ENCODE peak calls at places on chromosomes 6 and 20, in six cellular contexts. T is stomach, H is adrenal gland, R is HepG2, Y is gastrocnemius medialis, U is A549. E is an unnamed sample.

GRCh38 chr6:4568138-4568537 is 208.1 kb upstream of the CDYL start:
- DNase-seq in Y (no peak), U (no peak), R (no peak), H (no peak), T (no peak), E (no peak)

GRCh38 chr20:45629496-45630100 is at the start of gene WFDC10A:
- DNase-seq in T (peak; percentile 44), Y (no peak), H (peak; percentile 46), R (peak; percentile 38), U (peak; percentile 62), E (no peak)

GRCh38 chr6:121516331-121516730 is 80.9 kb downstream of the GJA1 start:
- DNase-seq in U (no peak), Y (no peak), H (no peak), R (no peak), T (no peak), E (no peak)

GRCh38 chr20:40493071-40493470 is 196.0 kb downstream of the MAFB start:
- DNase-seq in U (no peak), Y (peak; percentile 33), T (peak; percentile 32), H (peak; percentile 70), R (no peak), E (no peak)

GRCh38 chr6:118652051-118652699 is 784 bp upstream of the CEP85L start:
- DNase-seq in T (no peak), R (no peak), U (no peak), Y (no peak), H (no peak), E (no peak)

GRCh38 chr6:154668156-154668555 is 65.1 kb upstream of the SCAF8 start:
- DNase-seq in H (no peak), U (no peak), Y (no peak), T (no peak), R (no peak), E (no peak)

GRCh38 chr20:17958326-17959256 is 10.0 kb downstream of the SNX5 start:
- DNase-seq in H (no peak), U (no peak), T (no peak), R (peak; percentile 88), Y (no peak), E (no peak)

GRCh38 chr6:151389640-151390275 is 1.6 kb downstream of the ZBTB2 start:
- DNase-seq in T (peak; percentile 59), R (peak; percentile 64), H (peak; percentile 71), Y (peak; percentile 60), U (peak; percentile 13), E (no peak)

GRCh38 chr20:36145877-36146707 is 8.4 kb upstream of the EPB41L1 start:
- DNase-seq in R (no peak), Y (peak; percentile 70), H (peak; percentile 63), U (no peak), T (peak; percentile 67), E (no peak)

GRCh38 chr20:31587545-31588389 is 17.3 kb upstream of the ID1 start:
- DNase-seq in Y (no peak), U (no peak), H (no peak), T (peak; percentile 57), R (no peak), E (peak; percentile 85)

GRCh38 chr20:1122388-1123315 is 4.2 kb downstream of the PSMF1 start:
- DNase-seq in H (peak; percentile 42), Y (peak; percentile 55), R (peak; percentile 99), U (no peak), T (peak; percentile 64), E (no peak)

GRCh38 chr20:60242836-60243520 is 284.8 kb downstream of the CDH26 start:
- DNase-seq in U (no peak), H (no peak), Y (no peak), R (no peak), T (no peak), E (no peak)

GRCh38 chr6:5995705-5996686 is 10.7 kb downstream of the NRN1 start:
- DNase-seq in R (peak; percentile 39), Y (no peak), H (peak; percentile 72), T (no peak), U (no peak), E (peak; percentile 87)

GRCh38 chr6:4961322-4962168 is 42.3 kb downstream of the RPP40 start:
- DNase-seq in U (no peak), T (no peak), R (no peak), Y (no peak), H (no peak), E (no peak)

GRCh38 chr6:70884074-70884983 is 72.5 kb downstream of the B3GAT2 start:
- DNase-seq in H (peak; percentile 78), T (peak; percentile 62), R (peak; percentile 59), Y (peak; percentile 39), U (peak; percentile 57), E (peak; percentile 82)

GRCh38 chr6:40722553-40723258 is 135.5 kb upstream of the LRFN2 start:
- DNase-seq in U (no peak), H (no peak), Y (no peak), R (peak; percentile 19), T (no peak), E (no peak)

GRCh38 chr20:52630138-52630537 is 342.0 kb upstream of the TSHZ2 start:
- DNase-seq in U (no peak), H (no peak), Y (no peak), T (no peak), R (no peak), E (no peak)

GRCh38 chr6:111658445-111659154 is 52.9 kb upstream of the TRAF3IP2 start:
- DNase-seq in Y (no peak), R (no peak), H (no peak), T (no peak), U (no peak), E (no peak)

GRCh38 chr6:111662192-111662793 is 56.6 kb upstream of the TRAF3IP2 start:
- DNase-seq in Y (no peak), T (no peak), H (no peak), R (no peak), U (no peak), E (no peak)

GRCh38 chr6:111662794-111663231 is 57.1 kb upstream of the TRAF3IP2 start:
- DNase-seq in Y (no peak), U (no peak), R (no peak), H (no peak), T (no peak), E (no peak)

GRCh38 chr6:111661541-111662041 is 55.9 kb upstream of the TRAF3IP2 start:
- DNase-seq in R (no peak), H (no peak), U (no peak), Y (peak; percentile 75), T (peak; percentile 60), E (no peak)

DNA sequence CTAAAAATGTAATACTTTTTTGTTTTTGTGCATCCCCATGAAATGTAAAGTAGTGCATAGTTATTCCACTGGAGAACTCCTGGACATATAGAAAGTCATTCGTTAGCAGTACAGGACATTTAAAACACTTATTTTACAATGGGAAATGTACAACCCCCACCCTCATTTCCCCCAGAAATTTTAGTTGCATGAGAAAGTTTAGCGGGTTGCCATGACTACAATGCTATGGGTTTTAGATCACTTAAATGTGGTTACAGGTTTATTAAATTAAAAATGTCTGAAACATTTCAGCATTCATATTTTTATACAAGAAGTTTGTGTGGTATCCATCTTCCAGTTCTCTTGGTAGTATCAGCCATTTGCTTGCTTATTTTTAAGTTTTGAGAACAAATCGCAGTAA is 54.9 kb upstream of the TRAF3IP2 start:
- DNase-seq in R (no peak), Y (no peak), H (no peak), U (no peak), T (no peak), E (no peak)
- H3K4me1 ChIP-seq in R (peaks cover 23% of the 10 kb centered on the region), Y (peaks cover 50% of the 10 kb centered on the region), H (no peaks in the 10 kb centered on the region), U (peaks cover 20% of the 10 kb centered on the region), T (peaks cover 52% of the 10 kb centered on the region), E (peaks cover 24% of the 10 kb centered on the region)

DNA sequence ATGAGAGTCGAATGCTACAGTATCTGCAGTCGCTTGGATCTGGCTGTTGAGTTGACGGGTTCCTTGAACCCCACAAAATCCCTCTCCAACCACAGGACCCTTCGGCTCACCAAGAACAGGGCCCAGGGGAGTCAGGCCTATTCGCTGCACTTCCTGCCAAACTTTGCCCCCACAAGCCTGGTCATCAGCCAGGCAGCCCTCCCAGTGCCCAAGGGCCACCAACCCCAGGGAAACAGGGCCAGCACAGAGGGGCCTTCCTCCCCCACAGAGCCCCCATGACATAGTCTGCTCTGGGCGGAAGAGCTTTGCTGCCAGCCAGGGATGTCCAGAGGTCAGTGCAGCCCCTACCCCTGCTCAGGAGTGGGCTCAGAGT is 34.5 kb upstream of the MRGBP start:
- DNase-seq in Y (no peak), U (no peak), T (no peak), R (no peak), H (no peak), E (peak; percentile 51)
- TF ChIP-seq POLR2A in Y (no peak), U (no peak), T (no peak), R (no peak), H (no peak), E (no peak)

GRCh38 chr6:11769816-11770545 is 8.6 kb downstream of the ADTRP start:
- DNase-seq in R (no peak), H (no peak), Y (no peak), U (no peak), T (no peak), E (no peak)
- H3K4me1 ChIP-seq in R (no peaks in the 10 kb centered on the region), H (peaks cover 5% of the 10 kb centered on the region), Y (peaks cover 3% of the 10 kb centered on the region), U (peaks cover 65% of the 10 kb centered on the region), T (peaks cover 47% of the 10 kb centered on the region), E (peaks cover 9% of the 10 kb centered on the region)

GRCh38 chr6:26224940-26225847 is 138.0 kb downstream of the HFE start:
- DNase-seq in U (no peak), Y (no peak), H (peak; percentile 48), R (no peak), T (no peak), E (peak; percentile 82)

GRCh38 chr6:26222587-26222986 is 135.4 kb downstream of the HFE start:
- DNase-seq in Y (no peak), U (no peak), T (no peak), R (no peak), H (no peak), E (no peak)

GRCh38 chr6:26224547-26224912 is 137.3 kb downstream of the HFE start:
- DNase-seq in T (no peak), U (no peak), R (no peak), Y (no peak), H (no peak), E (no peak)

GRCh38 chr6:26223213-26223612 is 136.0 kb downstream of the HFE start:
- DNase-seq in R (no peak), Y (no peak), U (no peak), H (no peak), T (no peak), E (no peak)

DNA sequence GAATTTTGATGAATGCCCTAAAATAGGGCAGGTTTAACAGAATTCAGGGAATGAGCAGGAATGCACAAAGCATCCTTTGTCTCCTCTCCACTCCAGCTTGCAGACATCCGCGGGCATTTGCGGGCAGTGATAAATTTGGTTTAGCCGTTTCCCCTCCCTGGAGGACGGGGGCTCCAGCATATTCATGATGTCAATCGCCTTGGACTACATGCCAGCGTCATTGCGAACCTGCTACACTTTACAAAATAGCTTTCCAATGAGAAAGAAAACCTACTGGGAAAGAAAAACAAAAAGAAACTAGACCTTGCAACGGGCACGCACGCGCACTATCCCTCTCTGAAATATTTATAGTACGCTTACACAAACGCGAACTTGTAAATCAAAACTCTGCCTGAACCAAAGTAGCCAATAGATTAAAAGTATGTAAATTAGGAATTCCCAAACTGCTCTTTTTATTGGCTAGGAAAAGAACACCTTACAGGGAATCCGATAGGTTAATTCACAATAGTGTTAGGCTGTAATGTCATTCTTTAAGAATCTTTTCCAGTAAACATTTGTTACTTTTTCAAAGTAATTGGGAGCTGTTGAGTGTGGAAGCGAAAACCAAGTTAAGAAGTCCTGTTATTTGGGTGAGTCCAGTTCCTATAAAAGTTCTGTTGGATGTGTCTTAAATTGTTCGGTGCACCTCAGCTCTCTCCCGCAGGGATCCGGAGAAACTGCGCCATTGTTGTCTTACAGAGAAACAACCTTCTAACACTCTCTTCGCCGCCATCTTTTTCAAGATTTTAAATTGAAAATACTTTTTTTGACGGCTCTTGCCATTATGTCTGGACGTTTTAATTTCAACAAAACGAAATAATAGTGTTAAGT is 136.7 kb downstream of the HFE start:
- DNase-seq in Y (no peak), H (peak; percentile 84), U (peak; percentile 63), R (peak; percentile 92), T (peak; percentile 75), E (peak; percentile 83)
- TF ChIP-seq POLR2A in Y (no peak), H (peak; percentile 27), U (no peak), R (peak; percentile 50), T (no peak), E (peak; percentile 44)

GRCh38 chr6:111804627-111805235 is 68.5 kb downstream of the FYN start:
- DNase-seq in Y (no peak), T (peak; percentile 36), R (no peak), U (no peak), H (no peak), E (no peak)
- H3K4me1 ChIP-seq in Y (no peaks in the 10 kb centered on the region), T (peaks cover 57% of the 10 kb centered on the region), R (no peaks in the 10 kb centered on the region), U (no peaks in the 10 kb centered on the region), H (no peaks in the 10 kb centered on the region), E (peaks cover 40% of the 10 kb centered on the region)

E was measured in spleen.